ENCODE peak calls at places on chromosome 6, in five cellular contexts. One of them, this sample, is unnamed.
A peak's percentile ranks its signal among the peaks of the same experiment; 100 is the strongest.

GRCh38 chr6:34743625-34744293 is 13.5 kb upstream of the SNRPC start:
- DNase-seq in ELR: no peak
- DNase-seq in GM20000: no peak
- DNase-seq in A172: no peak
- DNase-seq in HFF-Myc: no peak
- DNase-seq in this sample: no peak

GRCh38 chr6:5151295-5151954 is 66.3 kb downstream of the PPP1R3G start:
- DNase-seq in A172: no peak
- DNase-seq in HFF-Myc: no peak
- DNase-seq in ELR: peak; percentile 27
- DNase-seq in GM20000: no peak
- DNase-seq in this sample: no peak

GRCh38 chr6:43951063-43951755 is 176.0 kb downstream of the MRPL14 start:
- DNase-seq in GM20000: peak; percentile 35
- DNase-seq in A172: no peak
- DNase-seq in HFF-Myc: no peak
- DNase-seq in ELR: peak; percentile 55
- DNase-seq in this sample: no peak

GRCh38 chr6:24721461-24722215 is 2.7 kb upstream of the C6orf62 start:
- DNase-seq in GM20000: peak; percentile 65
- DNase-seq in ELR: no peak
- DNase-seq in HFF-Myc: no peak
- DNase-seq in A172: no peak
- DNase-seq in this sample: no peak

GRCh38 chr6:33802186-33803061 is 1.4 kb downstream of the MLN start:
- DNase-seq in A172: no peak
- DNase-seq in HFF-Myc: no peak
- DNase-seq in GM20000: no peak
- DNase-seq in ELR: no peak
- DNase-seq in this sample: no peak

GRCh38 chr6:108027594-108027993 is 46.9 kb downstream of the OSTM1 start:
- DNase-seq in HFF-Myc: no peak
- DNase-seq in A172: peak; percentile 8
- DNase-seq in ELR: peak; percentile 19
- DNase-seq in GM20000: no peak
- DNase-seq in this sample: peak; percentile 17

GRCh38 chr6:13710552-13711383 is 867 bp downstream of the RANBP9 start:
- DNase-seq in ELR: peak; percentile 52
- DNase-seq in A172: no peak
- DNase-seq in HFF-Myc: no peak
- DNase-seq in GM20000: peak; percentile 64
- DNase-seq in this sample: peak; percentile 37

GRCh38 chr6:33297956-33298772 is 578 bp downstream of the RGL2 start:
- DNase-seq in ELR: peak; percentile 87
- DNase-seq in A172: peak; percentile 76
- DNase-seq in HFF-Myc: no peak
- DNase-seq in GM20000: peak; percentile 84
- DNase-seq in this sample: peak; percentile 76

GRCh38 chr6:35568967-35569606 is 56.4 kb upstream of the TULP1 start:
- DNase-seq in GM20000: peak; percentile 15
- DNase-seq in A172: no peak
- DNase-seq in ELR: peak; percentile 30
- DNase-seq in HFF-Myc: no peak
- DNase-seq in this sample: no peak

GRCh38 chr6:24923885-24924401 is 11.8 kb downstream of the RIPOR2 start:
- DNase-seq in A172: no peak
- DNase-seq in GM20000: no peak
- DNase-seq in HFF-Myc: no peak
- DNase-seq in ELR: no peak
- DNase-seq in this sample: no peak

GRCh38 chr6:7726416-7727149 is 684 bp downstream of the BMP6 start:
- DNase-seq in A172: no peak
- DNase-seq in ELR: peak; percentile 26
- DNase-seq in HFF-Myc: no peak
- DNase-seq in GM20000: peak; percentile 68
- DNase-seq in this sample: no peak

GRCh38 chr6:52261229-52261628 is 16.9 kb upstream of the IL17F start:
- DNase-seq in A172: no peak
- DNase-seq in GM20000: no peak
- DNase-seq in ELR: peak; percentile 78
- DNase-seq in HFF-Myc: peak; percentile 77
- DNase-seq in this sample: peak; percentile 7

GRCh38 chr6:148109732-148110131 is 232.9 kb upstream of the SASH1 start:
- DNase-seq in A172: no peak
- DNase-seq in HFF-Myc: no peak
- DNase-seq in ELR: no peak
- DNase-seq in GM20000: no peak
- DNase-seq in this sample: no peak

GRCh38 chr6:158785036-158785435 is 34.1 kb downstream of the EZR start:
- DNase-seq in HFF-Myc: no peak
- DNase-seq in ELR: no peak
- DNase-seq in GM20000: no peak
- DNase-seq in A172: no peak
- DNase-seq in this sample: no peak

GRCh38 chr6:116255246-116255800 is 1.4 kb upstream of the TSPYL4 start:
- DNase-seq in HFF-Myc: no peak
- DNase-seq in ELR: no peak
- DNase-seq in A172: peak; percentile 25
- DNase-seq in GM20000: no peak
- DNase-seq in this sample: no peak

GRCh38 chr6:106736502-106736901 is 107.1 kb downstream of the QRSL1 start:
- DNase-seq in HFF-Myc: no peak
- DNase-seq in A172: no peak
- DNase-seq in ELR: no peak
- DNase-seq in GM20000: no peak
- DNase-seq in this sample: no peak

GRCh38 chr6:99550046-99550445 is 18.4 kb downstream of the CCNC start:
- DNase-seq in A172: no peak
- DNase-seq in GM20000: no peak
- DNase-seq in HFF-Myc: no peak
- DNase-seq in ELR: no peak
- DNase-seq in this sample: no peak

GRCh38 chr6:24107294-24107693 is 18.7 kb upstream of the NRSN1 start:
- DNase-seq in HFF-Myc: no peak
- DNase-seq in ELR: no peak
- DNase-seq in GM20000: no peak
- DNase-seq in A172: no peak
- DNase-seq in this sample: no peak

GRCh38 chr6:151690303-151690702 is 117.2 kb upstream of the ESR1 start:
- DNase-seq in GM20000: peak; percentile 18
- DNase-seq in ELR: no peak
- DNase-seq in HFF-Myc: no peak
- DNase-seq in A172: peak; percentile 3
- DNase-seq in this sample: no peak